ENCODE peak calls at places on chromosomes 11 and 22, in six cellular contexts. X is nucleus accumbens; T is mucosa of descending colon; P is GM04503; N is activated CD4-positive, alpha-beta T cell treated with anti-CD3 and anti-CD28 coated beads for 24 hours; V is CD8-positive, alpha-beta memory T cell. A is an unnamed sample.

GRCh38 chr22:45438364-45438763 is 24.9 kb downstream of the RIBC2 start:
- DNase-seq in X (no peak), V (no peak), P (no peak), T (no peak), N (no peak), A (no peak)

GRCh38 chr11:7905549-7905948 is 25.5 kb downstream of the OR10A6 start:
- DNase-seq in X (no peak), N (no peak), P (no peak), T (no peak), V (no peak), A (no peak)

GRCh38 chr11:61738776-61739175 is 13.7 kb upstream of the MYRF start:
- DNase-seq in P (no peak), V (no peak), N (no peak), X (no peak), T (no peak), A (no peak)

GRCh38 chr22:42937164-42937854 is 77.6 kb downstream of the PACSIN2 start:
- DNase-seq in X (no peak), V (no peak), T (peak; percentile 63), P (no peak), N (peak; percentile 13), A (no peak)

GRCh38 chr11:116422556-116422955 is 350.2 kb downstream of the BUD13 start:
- DNase-seq in T (no peak), V (no peak), P (no peak), N (no peak), X (no peak), A (no peak)

GRCh38 chr22:24810043-24810749 is 4.2 kb downstream of the SGSM1 start:
- DNase-seq in V (no peak), N (no peak), X (peak; percentile 63), T (no peak), P (no peak), A (no peak)

GRCh38 chr11:64538501-64538951 is 52.5 kb upstream of the SLC22A12 start:
- DNase-seq in V (no peak), T (no peak), N (no peak), X (no peak), P (no peak), A (no peak)

GRCh38 chr11:2796508-2797180 is 88.9 kb downstream of the CDKN1C start:
- DNase-seq in T (no peak), P (no peak), V (peak; percentile 0), X (no peak), N (no peak), A (no peak)

GRCh38 chr11:77346906-77347603 is 45.6 kb upstream of the GDPD4 start:
- DNase-seq in P (peak; percentile 87), V (no peak), X (no peak), T (no peak), N (no peak), A (no peak)

GRCh38 chr11:1882265-1883238 is 9.1 kb downstream of the PRR33 start:
- DNase-seq in P (no peak), V (peak; percentile 75), T (peak; percentile 89), X (peak; percentile 42), N (peak; percentile 82), A (peak; percentile 68)

GRCh38 chr11:76251223-76251575 is 44.9 kb upstream of the WNT11 start:
- DNase-seq in X (no peak), T (no peak), V (no peak), N (no peak), P (no peak), A (no peak)

GRCh38 chr11:60873533-60873932 is 6.2 kb downstream of the ZP1 start:
- DNase-seq in T (no peak), X (no peak), V (no peak), P (no peak), N (no peak), A (no peak)

GRCh38 chr11:122690801-122691649 is 35.5 kb downstream of the UBASH3B start:
- DNase-seq in T (no peak), V (no peak), P (no peak), N (no peak), X (no peak), A (no peak)

GRCh38 chr22:19067696-19068348 is 54.4 kb downstream of the DGCR2 start:
- DNase-seq in X (no peak), V (no peak), T (no peak), P (no peak), N (no peak), A (no peak)

GRCh38 chr11:44623716-44624491 is 58.4 kb downstream of the CD82 start:
- DNase-seq in T (no peak), N (no peak), V (no peak), X (no peak), P (no peak), A (no peak)

GRCh38 chr11:26112190-26112715 is 219.7 kb upstream of the ANO3 start:
- DNase-seq in V (no peak), T (no peak), X (no peak), P (no peak), N (no peak), A (no peak)

GRCh38 chr11:894575-895201 is 15.9 kb downstream of the CHID1 start:
- DNase-seq in X (no peak), V (no peak), T (no peak), N (no peak), P (no peak), A (no peak)

GRCh38 chr22:40238425-40239344 is 61.0 kb downstream of the TNRC6B start:
- DNase-seq in P (peak; percentile 35), V (no peak), X (no peak), N (no peak), T (no peak), A (no peak)

GRCh38 chr11:80214413-80214812 is 773.6 kb upstream of the TENM4 start:
- DNase-seq in T (no peak), X (no peak), N (no peak), V (no peak), P (no peak), A (no peak)

GRCh38 chr11:57460017-57460755 is at the start of gene RTN4RL2:
- DNase-seq in N (no peak), V (peak; percentile 12), X (no peak), T (peak; percentile 35), P (no peak), A (no peak)

GRCh38 chr11:109728056-109728455 is 306.1 kb downstream of the C11orf87 start:
- DNase-seq in V (no peak), P (no peak), T (peak; percentile 14), N (no peak), X (no peak), A (no peak)